ENCODE peak calls at places on chromosomes 7 and 10, in four cellular contexts. One of them, this sample, is unnamed.

GRCh38 chr7:106166651-106167342 is 54.7 kb upstream of the SYPL1 start:
- DNase-seq in K562: peak; percentile 83
- DNase-seq in GM12878: no peak
- DNase-seq in H1: no peak
- DNase-seq in this sample: peak; percentile 19

GRCh38 chr10:44010873-44011602 is 362.4 kb upstream of the ZNF32 start:
- DNase-seq in K562: no peak
- DNase-seq in GM12878: peak; percentile 80
- DNase-seq in H1: no peak
- DNase-seq in this sample: no peak

GRCh38 chr10:62766383-62766782 is 38.1 kb upstream of the ADO start:
- DNase-seq in K562: no peak
- DNase-seq in GM12878: no peak
- DNase-seq in H1: no peak
- DNase-seq in this sample: no peak

GRCh38 chr7:105496501-105496900 is 25.6 kb downstream of the PUS7 start:
- DNase-seq in K562: no peak
- DNase-seq in GM12878: no peak
- DNase-seq in H1: no peak
- DNase-seq in this sample: no peak

GRCh38 chr7:106306256-106306655 is 21.5 kb upstream of the NAMPT start:
- DNase-seq in K562: no peak
- DNase-seq in GM12878: no peak
- DNase-seq in H1: no peak
- DNase-seq in this sample: no peak

GRCh38 chr7:150723467-150723866 is 7.1 kb downstream of the GIMAP1 start:
- DNase-seq in K562: no peak
- DNase-seq in GM12878: no peak
- DNase-seq in H1: no peak
- DNase-seq in this sample: no peak

GRCh38 chr7:129865093-129865931 is 87.4 kb downstream of the UBE2H start:
- DNase-seq in K562: no peak
- DNase-seq in GM12878: no peak
- DNase-seq in H1: no peak
- DNase-seq in this sample: no peak

GRCh38 chr10:5575144-5575481 is 50.4 kb downstream of the CALML3 start:
- DNase-seq in K562: no peak
- DNase-seq in GM12878: no peak
- DNase-seq in H1: no peak
- DNase-seq in this sample: no peak

GRCh38 chr10:131638049-131638448 is 262.8 kb upstream of the PPP2R2D start:
- DNase-seq in K562: no peak
- DNase-seq in GM12878: no peak
- DNase-seq in H1: no peak
- DNase-seq in this sample: no peak

GRCh38 chr7:102254521-102254920 is 32.1 kb upstream of the SH2B2 start:
- DNase-seq in K562: no peak
- DNase-seq in GM12878: no peak
- DNase-seq in H1: no peak
- DNase-seq in this sample: no peak

GRCh38 chr7:102253973-102254370 is 32.7 kb upstream of the SH2B2 start:
- DNase-seq in K562: no peak
- DNase-seq in GM12878: no peak
- DNase-seq in H1: no peak
- DNase-seq in this sample: no peak

GRCh38 chr7:102253076-102253972 is 33.3 kb upstream of the SH2B2 start:
- DNase-seq in K562: no peak
- DNase-seq in GM12878: no peak
- DNase-seq in H1: no peak
- DNase-seq in this sample: no peak

GRCh38 chr7:102252373-102252982 is 34.2 kb upstream of the SH2B2 start:
- DNase-seq in K562: peak; percentile 68
- DNase-seq in GM12878: no peak
- DNase-seq in H1: no peak
- DNase-seq in this sample: no peak

DNA sequence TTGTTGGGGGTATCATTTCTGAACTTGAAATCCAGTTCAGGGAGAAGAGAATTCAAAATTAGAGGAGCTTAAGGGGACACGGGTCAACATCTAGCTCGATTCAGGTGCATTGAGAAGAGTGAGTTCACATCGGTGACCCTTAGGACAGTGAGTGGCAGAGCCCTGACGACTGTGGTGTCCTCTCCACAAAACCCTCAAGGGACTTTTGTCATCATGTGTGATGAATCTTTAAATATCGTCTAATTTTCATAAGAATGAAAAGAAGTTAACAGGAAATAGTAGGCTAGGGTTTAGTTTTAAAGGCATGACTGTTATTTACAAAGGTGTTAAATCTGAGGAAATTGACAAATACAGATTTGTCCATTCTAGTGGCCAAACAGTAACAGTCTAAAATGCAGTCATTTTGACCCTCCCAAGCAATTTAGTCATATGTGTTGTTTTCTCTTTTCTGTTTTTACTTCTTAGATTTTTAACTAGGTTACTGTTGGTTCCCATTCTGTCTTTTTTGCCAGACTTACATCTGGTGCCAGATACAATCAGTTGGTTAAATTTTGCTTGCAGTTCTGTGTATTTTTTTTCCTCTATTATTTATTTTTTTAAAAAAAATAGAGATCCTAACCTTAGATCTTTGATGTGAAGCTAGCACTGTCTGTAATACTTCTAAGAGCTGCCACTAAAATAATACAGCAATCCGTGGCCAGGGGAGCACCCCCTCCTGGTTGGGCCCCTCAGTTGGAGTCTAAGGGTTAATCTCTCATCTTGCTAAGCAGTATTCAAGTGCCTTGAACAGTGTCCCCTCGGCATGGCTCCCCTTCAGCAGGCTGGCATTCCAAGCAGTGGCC is 34.9 kb upstream of the SH2B2 start:
- DNase-seq in K562: no peak
- DNase-seq in GM12878: no peak
- DNase-seq in H1: no peak
- DNase-seq in this sample: no peak
- TF ChIP-seq JUND in K562: no peak
- TF ChIP-seq JUND in GM12878: no peak
- TF ChIP-seq JUND in H1: no peak
- TF ChIP-seq JUND in this sample: no peak

GRCh38 chr7:99504281-99504602 is 220 bp upstream of the ZKSCAN5 start:
- DNase-seq in K562: no peak
- DNase-seq in GM12878: no peak
- DNase-seq in H1: peak; percentile 94
- DNase-seq in this sample: peak; percentile 89
- TF ChIP-seq JUND in K562: no peak
- TF ChIP-seq JUND in GM12878: no peak
- TF ChIP-seq JUND in H1: no peak
- TF ChIP-seq JUND in this sample: no peak

DNA sequence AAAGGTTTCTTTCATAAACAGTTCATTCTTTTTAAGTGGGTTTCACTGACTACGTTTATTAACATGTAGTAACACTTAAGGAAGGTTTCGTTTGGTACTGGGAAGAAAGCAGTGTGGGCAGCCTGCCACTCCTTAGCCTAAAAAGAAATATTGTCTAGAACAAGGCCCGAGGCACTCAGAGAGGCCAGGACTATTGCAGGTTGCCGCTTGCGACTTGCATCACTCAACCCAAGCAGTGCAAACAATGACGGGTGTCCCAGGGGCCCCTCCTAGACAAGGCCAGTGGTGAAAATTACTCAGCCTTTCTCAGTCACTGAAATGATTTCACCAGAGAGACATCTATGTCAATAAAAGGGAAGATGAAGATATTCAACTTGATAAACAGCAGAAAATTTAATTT is 243.9 kb downstream of the SNX13 start:
- DNase-seq in K562: no peak
- DNase-seq in GM12878: no peak
- DNase-seq in H1: no peak
- DNase-seq in this sample: peak; percentile 68
- TF ChIP-seq JUND in K562: no peak
- TF ChIP-seq JUND in GM12878: no peak
- TF ChIP-seq JUND in H1: no peak
- TF ChIP-seq JUND in this sample: no peak

GRCh38 chr10:124319926-124320391 is 98.8 kb downstream of the OAT start:
- DNase-seq in K562: no peak
- DNase-seq in GM12878: no peak
- DNase-seq in H1: no peak
- DNase-seq in this sample: no peak
- TF ChIP-seq JUND in K562: no peak
- TF ChIP-seq JUND in GM12878: no peak
- TF ChIP-seq JUND in H1: no peak
- TF ChIP-seq JUND in this sample: no peak